ENCODE peak calls at places on chromosomes 1 and 21, in nine cellular contexts. B, Q, Y, D, U, N, L, J and E are unnamed samples.

GRCh38 chr1:241237873-241238272 is 119.1 kb downstream of the RGS7 start:
- DNase-seq in B (no peak), Q (no peak), Y (no peak), D (no peak), U (no peak), N (no peak), L (no peak), J (no peak), E (no peak)

GRCh38 chr1:21926814-21927530 is 10.1 kb downstream of the HSPG2 start:
- DNase-seq in B (no peak), Q (no peak), Y (peak; percentile 79), D (no peak), U (peak; percentile 89), N (no peak), L (no peak), J (no peak), E (peak; percentile 85)

GRCh38 chr1:9760824-9761223 is 62.9 kb downstream of the CLSTN1 start:
- DNase-seq in B (no peak), Q (no peak), Y (no peak), D (peak; percentile 61), U (no peak), N (no peak), L (no peak), J (no peak), E (no peak)

GRCh38 chr1:205072286-205072685 is 12.0 kb downstream of the TMEM81 start:
- DNase-seq in B (no peak), Q (no peak), Y (no peak), D (no peak), U (no peak), N (no peak), L (no peak), J (no peak), E (no peak)

GRCh38 chr1:196355206-196355786 is 252.9 kb downstream of the KCNT2 start:
- DNase-seq in B (no peak), Q (no peak), Y (no peak), D (no peak), U (peak; percentile 52), N (peak; percentile 13), L (no peak), J (no peak), E (no peak)

GRCh38 chr1:216173315-216173714 is 249.9 kb downstream of the USH2A start:
- DNase-seq in B (no peak), Q (no peak), Y (no peak), D (no peak), U (no peak), N (no peak), L (no peak), J (no peak), E (no peak)

GRCh38 chr1:241606544-241606943 is 33.6 kb downstream of the CHML start:
- DNase-seq in B (no peak), Q (no peak), Y (no peak), D (no peak), U (no peak), N (no peak), L (no peak), J (no peak), E (no peak)

GRCh38 chr1:38789498-38790169 is 69.9 kb downstream of the RRAGC start:
- DNase-seq in B (no peak), Q (no peak), Y (no peak), D (peak; percentile 39), U (no peak), N (no peak), L (no peak), J (no peak), E (no peak)

GRCh38 chr1:188425687-188426086 is 1596.9 kb downstream of the PLA2G4A start:
- DNase-seq in B (no peak), Q (no peak), Y (no peak), D (no peak), U (peak; percentile 16), N (no peak), L (no peak), J (no peak), E (no peak)

GRCh38 chr1:33348676-33349080 is 27.8 kb upstream of the A3GALT2 start:
- DNase-seq in B (no peak), Q (no peak), Y (no peak), D (no peak), U (peak; percentile 46), N (no peak), L (peak; percentile 4), J (no peak), E (no peak)

GRCh38 chr21:39387461-39388037 is 38.7 kb upstream of the HMGN1 start:
- DNase-seq in B (peak; percentile 93), Q (peak; percentile 90), Y (peak; percentile 92), D (peak; percentile 98), U (peak; percentile 90), N (peak; percentile 95), L (peak; percentile 89), J (peak; percentile 28), E (peak; percentile 93)

GRCh38 chr1:1599030-1599916 is 662 bp downstream of the FNDC10 start:
- DNase-seq in B (no peak), Q (peak; percentile 65), Y (no peak), D (peak; percentile 87), U (peak; percentile 68), N (peak; percentile 56), L (peak; percentile 41), J (no peak), E (no peak)

GRCh38 chr1:184910596-184910995 is 63.7 kb downstream of the NIBAN1 start:
- DNase-seq in B (no peak), Q (no peak), Y (peak; percentile 61), D (no peak), U (peak; percentile 90), N (peak; percentile 8), L (no peak), J (no peak), E (no peak)

GRCh38 chr1:203136409-203137042 is 9.0 kb downstream of the ADORA1 start:
- DNase-seq in B (no peak), Q (no peak), Y (no peak), D (no peak), U (no peak), N (no peak), L (no peak), J (no peak), E (no peak)

GRCh38 chr1:162407539-162407938 is 4.4 kb downstream of the SH2D1B start:
- DNase-seq in B (no peak), Q (no peak), Y (no peak), D (no peak), U (no peak), N (no peak), L (no peak), J (no peak), E (no peak)

DNA sequence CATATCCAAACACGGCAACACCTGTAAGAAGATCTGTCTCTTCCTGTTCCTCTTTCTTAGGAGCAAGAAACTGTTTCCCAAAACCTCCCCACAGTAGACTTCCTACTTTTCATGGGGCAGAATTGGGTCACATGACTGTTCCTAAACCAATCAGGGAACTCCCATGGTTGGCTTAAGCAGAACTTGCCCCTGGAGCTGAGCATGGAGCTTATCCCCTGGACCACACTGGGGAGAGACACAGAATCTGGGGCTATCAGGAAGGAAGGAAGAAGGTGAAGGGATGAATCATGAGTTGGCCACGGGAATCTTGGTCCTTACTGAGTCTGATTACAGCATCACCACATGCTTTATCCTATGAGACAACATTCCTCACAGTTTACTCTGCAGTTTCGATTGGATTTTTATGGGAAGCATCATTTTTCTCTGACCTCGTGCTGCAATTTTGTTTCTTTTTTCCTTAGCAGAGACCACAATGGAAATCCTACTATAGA is 81.8 kb downstream of the CDC7 start:
- DNase-seq in B (no peak), Q (no peak), Y (no peak), D (no peak), U (peak; percentile 95), N (peak; percentile 65), L (no peak), J (no peak), E (no peak)
- H3K27ac ChIP-seq in B (no peak overlapping the region), Q (no peak overlapping the region), Y (peak overlapping the region; percentile 75), D (no peak overlapping the region), U (peak overlapping the region; percentile 96), N (peak overlapping the region; percentile 82), L (no peak overlapping the region), J (no peak overlapping the region), E (peak overlapping the region; percentile 65)

DNA sequence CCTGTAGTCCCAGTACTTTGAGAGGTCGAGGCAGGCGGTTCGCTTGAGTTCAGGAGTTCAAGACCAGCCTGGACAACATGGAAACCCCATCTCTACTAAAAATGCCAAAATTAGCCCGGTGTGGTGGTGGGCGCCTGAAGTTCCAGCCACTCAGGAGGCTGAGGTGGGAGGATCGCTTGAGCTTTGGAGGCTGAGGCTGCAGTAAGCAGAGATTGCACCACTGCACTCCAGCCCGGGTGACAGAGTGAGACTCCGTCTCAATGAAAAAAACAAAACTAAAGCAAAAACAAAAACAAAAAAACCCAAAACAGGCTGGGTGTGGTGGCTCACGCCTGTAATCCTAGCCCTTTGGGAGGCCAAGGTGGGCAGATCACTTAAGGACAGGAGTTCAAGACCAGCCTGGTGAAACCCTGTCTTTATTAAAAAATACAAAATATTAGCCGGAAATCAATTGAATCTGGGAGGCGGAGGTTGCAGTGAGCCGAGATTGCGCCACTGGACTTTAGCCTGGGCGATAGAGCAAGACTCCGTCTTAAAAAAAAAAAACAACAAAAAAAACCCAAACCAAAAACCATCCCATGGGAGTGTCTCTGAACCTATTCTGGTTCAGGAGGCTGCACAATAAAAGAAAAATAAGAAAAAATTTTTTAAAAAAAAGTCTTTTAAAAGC is 1.7 kb upstream of the CGN start:
- DNase-seq in B (no peak), Q (no peak), Y (no peak), D (peak; percentile 37), U (no peak), N (no peak), L (no peak), J (no peak), E (no peak)
- H3K27ac ChIP-seq in B (no peak overlapping the region), Q (no peak overlapping the region), Y (no peak overlapping the region), D (no peak overlapping the region), U (no peak overlapping the region), N (peak overlapping the region; percentile 94), L (no peak overlapping the region), J (no peak overlapping the region), E (no peak overlapping the region)

GRCh38 chr1:3672971-3673361 is 20.6 kb downstream of the TP73 start:
- DNase-seq in B (no peak), Q (peak; percentile 14), Y (peak; percentile 2), D (no peak), U (no peak), N (no peak), L (no peak), J (no peak), E (peak; percentile 22)

GRCh38 chr1:3675436-3675835 is 23.1 kb downstream of the TP73 start:
- DNase-seq in B (no peak), Q (peak; percentile 6), Y (no peak), D (peak; percentile 66), U (no peak), N (no peak), L (no peak), J (no peak), E (no peak)

GRCh38 chr1:3672231-3672970 is 20.1 kb downstream of the TP73 start:
- DNase-seq in B (no peak), Q (peak; percentile 18), Y (peak; percentile 5), D (no peak), U (no peak), N (no peak), L (no peak), J (no peak), E (no peak)

GRCh38 chr1:3674100-3675094 is 22.1 kb downstream of the TP73 start:
- DNase-seq in B (no peak), Q (peak; percentile 2), Y (no peak), D (peak; percentile 88), U (peak; percentile 45), N (no peak), L (no peak), J (no peak), E (no peak)

GRCh38 chr1:3673381-3674099 is 21.2 kb downstream of the TP73 start:
- DNase-seq in B (no peak), Q (peak; percentile 10), Y (no peak), D (no peak), U (no peak), N (no peak), L (no peak), J (no peak), E (no peak)
- H3K27ac ChIP-seq in B (no peak overlapping the region), Q (no peak overlapping the region), Y (no peak overlapping the region), D (no peak overlapping the region), U (no peak overlapping the region), N (no peak overlapping the region), L (no peak overlapping the region), J (no peak overlapping the region), E (no peak overlapping the region)

GRCh38 chr1:5752715-5753330 is 239.4 kb downstream of the NPHP4 start:
- DNase-seq in B (no peak), Q (no peak), Y (no peak), D (no peak), U (no peak), N (no peak), L (no peak), J (no peak), E (peak; percentile 20)
- H3K27ac ChIP-seq in B (no peak overlapping the region), Q (no peak overlapping the region), Y (no peak overlapping the region), D (no peak overlapping the region), U (no peak overlapping the region), N (no peak overlapping the region), L (no peak overlapping the region), J (no peak overlapping the region), E (no peak overlapping the region)